ENCODE peak calls at places on chromosomes 16 and 17, in six cellular contexts. Y is GM12878, A is K562, C is SK-N-SH, U is HepG2, Z is H1. V is an unnamed sample.

GRCh38 chr17:21460358-21460757 is 84.2 kb downstream of the KCNJ12 start:
- DNase-seq in Y (no peak), A (no peak), C (no peak), U (no peak), Z (no peak), V (no peak)

GRCh38 chr17:40582328-40582901 is 17.1 kb upstream of the CCR7 start:
- DNase-seq in Y (peak; percentile 99), A (no peak), C (no peak), U (no peak), Z (no peak), V (no peak)

GRCh38 chr16:10921536-10922327 is 20.5 kb downstream of the DEXI start:
- DNase-seq in Y (no peak), A (no peak), C (no peak), U (no peak), Z (no peak), V (no peak)

GRCh38 chr16:78900039-78900811 is 700.3 kb downstream of the MAF start:
- DNase-seq in Y (no peak), A (no peak), C (no peak), U (no peak), Z (no peak), V (no peak)

GRCh38 chr17:17778308-17779014 is 58.3 kb downstream of the SREBF1 start:
- DNase-seq in Y (no peak), A (no peak), C (peak; percentile 68), U (no peak), Z (no peak), V (no peak)

GRCh38 chr16:11949527-11949926 is 7.7 kb upstream of the NPIPB2 start:
- DNase-seq in Y (no peak), A (peak; percentile 58), C (peak; percentile 68), U (peak; percentile 73), Z (peak; percentile 56), V (peak; percentile 62)

GRCh38 chr16:77675464-77676324 is 46.6 kb upstream of the NUDT7 start:
- DNase-seq in Y (peak; percentile 24), A (peak; percentile 66), C (peak; percentile 79), U (peak; percentile 74), Z (peak; percentile 87), V (peak; percentile 41)

GRCh38 chr17:78817123-78817522 is 23.5 kb downstream of the USP36 start:
- DNase-seq in Y (no peak), A (no peak), C (no peak), U (no peak), Z (no peak), V (no peak)

GRCh38 chr16:48047273-48047672 is 108.5 kb downstream of the ABCC12 start:
- DNase-seq in Y (no peak), A (no peak), C (no peak), U (no peak), Z (no peak), V (no peak)

GRCh38 chr17:35147313-35147982 is at the start of gene UNC45B:
- DNase-seq in Y (no peak), A (no peak), C (no peak), U (no peak), Z (no peak), V (no peak)

GRCh38 chr17:66351053-66351452 is 48.6 kb downstream of the PRKCA start:
- DNase-seq in Y (no peak), A (no peak), C (no peak), U (no peak), Z (no peak), V (no peak)

GRCh38 chr17:15247891-15248529 is 17.1 kb downstream of the PMP22 start:
- DNase-seq in Y (no peak), A (no peak), C (no peak), U (no peak), Z (no peak), V (peak; percentile 31)

GRCh38 chr17:16987830-16988601 is 16.1 kb upstream of the TNFRSF13B start:
- DNase-seq in Y (peak; percentile 99), A (peak; percentile 35), C (no peak), U (no peak), Z (no peak), V (peak; percentile 74)

GRCh38 chr17:73658821-73659220 is 14.6 kb upstream of the SDK2 start:
- DNase-seq in Y (no peak), A (no peak), C (no peak), U (no peak), Z (no peak), V (no peak)

GRCh38 chr17:1270210-1271019 is at the start of gene BHLHA9:
- DNase-seq in Y (no peak), A (no peak), C (no peak), U (no peak), Z (no peak), V (no peak)

GRCh38 chr17:50080827-50081226 is 14.3 kb upstream of the PDK2 start:
- DNase-seq in Y (no peak), A (no peak), C (no peak), U (no peak), Z (no peak), V (no peak)

GRCh38 chr17:27492470-27492869 is 36.2 kb downstream of the KSR1 start:
- DNase-seq in Y (no peak), A (no peak), C (no peak), U (no peak), Z (no peak), V (no peak)

GRCh38 chr16:16073884-16074781 is 124.7 kb downstream of the ABCC1 start:
- DNase-seq in Y (no peak), A (no peak), C (no peak), U (peak; percentile 58), Z (peak; percentile 56), V (peak; percentile 23)

GRCh38 chr16:9128346-9129342 is 37.2 kb downstream of the HAPSTR1 start:
- DNase-seq in Y (no peak), A (no peak), C (no peak), U (no peak), Z (peak; percentile 43), V (no peak)

GRCh38 chr17:78556812-78557211 is 20.4 kb downstream of the DNAH17 start:
- DNase-seq in Y (no peak), A (no peak), C (no peak), U (no peak), Z (no peak), V (no peak)

GRCh38 chr17:57984226-57984890 is 3.7 kb downstream of the VEZF1 start:
- DNase-seq in Y (no peak), A (no peak), C (no peak), U (no peak), Z (no peak), V (no peak)

GRCh38 chr17:36196099-36196496 is 460 bp downstream of the CCL3L1 start:
- DNase-seq in Y (no peak), A (no peak), C (no peak), U (no peak), Z (no peak), V (no peak)

GRCh38 chr17:82138511-82138992 is 40.5 kb upstream of the FASN start:
- DNase-seq in Y (no peak), A (no peak), C (peak; percentile 17), U (no peak), Z (no peak), V (no peak)

GRCh38 chr17:80783971-80784370 is 207.7 kb upstream of the CHMP6 start:
- DNase-seq in Y (no peak), A (no peak), C (no peak), U (no peak), Z (no peak), V (no peak)

GRCh38 chr17:77280304-77280910 is 139.6 kb downstream of the SEC14L1 start:
- DNase-seq in Y (no peak), A (no peak), C (peak; percentile 33), U (no peak), Z (peak; percentile 66), V (no peak)

GRCh38 chr17:66713533-66714042 is 121.3 kb upstream of the CACNG5 start:
- DNase-seq in Y (peak; percentile 85), A (no peak), C (no peak), U (no peak), Z (no peak), V (no peak)

GRCh38 chr16:10979717-10980601 is 35.6 kb downstream of the CLEC16A start:
- DNase-seq in Y (no peak), A (no peak), C (no peak), U (peak; percentile 86), Z (no peak), V (no peak)

DNA sequence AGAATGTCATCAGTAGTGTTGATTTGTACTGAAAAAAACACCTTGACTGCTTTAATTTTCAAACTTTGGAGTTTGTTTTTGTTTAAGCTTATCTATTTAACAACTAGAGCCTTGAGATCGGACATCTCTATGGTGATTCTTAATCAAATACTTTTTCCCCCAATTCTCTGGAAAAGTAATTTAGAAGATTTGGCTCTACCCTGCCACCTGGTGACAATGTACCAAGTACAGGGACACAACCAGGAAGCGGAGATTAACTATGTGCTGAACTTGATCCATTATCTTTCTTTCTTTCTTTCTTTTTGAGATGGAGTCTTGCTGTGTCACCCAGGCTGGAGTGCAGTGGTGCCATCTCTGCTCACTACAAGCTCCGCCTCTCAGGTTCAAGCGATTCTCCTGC is 30.8 kb downstream of the USP43 start:
- DNase-seq in Y (no peak), A (no peak), C (no peak), U (peak; percentile 8), Z (no peak), V (no peak)
- TF ChIP-seq RAD21 in Y (no peak), A (no peak), C (no peak), U (peak; percentile 19), Z (peak; percentile 51), V (peak; percentile 35)

DNA sequence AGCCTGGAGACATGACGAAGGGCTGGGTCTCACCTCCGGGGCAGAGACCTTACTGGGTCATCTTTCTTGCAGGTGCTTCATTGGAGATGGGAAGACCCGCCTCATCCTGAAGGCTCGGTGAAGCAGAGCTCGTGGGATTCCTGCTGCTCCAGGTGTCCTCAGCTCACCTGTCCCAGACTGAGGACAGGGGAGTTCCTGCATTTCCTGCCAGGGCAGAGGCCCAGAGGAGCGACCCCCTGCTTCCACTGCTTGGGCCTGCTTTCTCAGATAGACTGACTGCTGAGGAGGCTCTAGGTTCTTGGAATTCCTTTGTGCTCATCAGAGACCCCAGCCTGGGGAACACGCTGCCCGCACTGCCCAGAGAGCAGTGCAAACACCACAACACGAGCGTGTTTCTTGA is 11.6 kb downstream of the AQP8 start:
- DNase-seq in Y (no peak), A (no peak), C (no peak), U (no peak), Z (no peak), V (no peak)
- TF ChIP-seq EP300 in Y (no peak), A (no peak), C (no peak), U (no peak), Z (no peak), V (no peak)

DNA sequence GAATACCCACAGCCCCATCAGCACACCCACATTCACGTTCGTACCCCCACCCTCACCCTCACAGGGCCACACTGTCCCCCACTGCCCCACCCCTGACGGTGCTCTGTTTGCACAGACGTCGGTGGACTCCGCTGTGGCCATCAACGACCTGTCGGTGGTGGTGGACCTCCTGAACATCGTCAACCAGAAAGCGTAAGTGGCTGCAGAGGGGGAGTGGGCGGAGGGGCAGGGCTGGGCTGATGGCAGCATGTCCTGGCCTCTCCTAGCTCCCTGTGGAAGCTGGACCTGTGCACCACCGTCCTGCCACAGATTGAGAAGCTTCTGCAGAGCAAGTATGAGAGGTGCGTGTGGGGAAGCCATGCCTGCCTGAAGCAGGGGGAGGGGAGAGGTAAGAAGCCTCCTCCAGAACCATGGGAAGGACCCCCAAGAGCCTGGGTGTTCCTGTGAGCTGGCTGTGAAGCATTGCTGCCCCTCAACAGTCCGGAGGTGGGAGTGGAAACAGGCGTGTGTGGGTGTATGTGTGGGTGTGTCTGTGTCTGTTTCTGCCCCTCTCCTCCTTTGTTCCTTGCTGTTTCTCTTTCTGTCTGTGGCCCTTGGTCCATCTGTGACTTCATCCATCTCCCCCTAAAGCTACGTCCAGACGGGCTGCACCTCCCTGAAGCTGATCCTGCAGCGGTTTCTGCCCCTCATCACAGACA is 20.3 kb downstream of the KATNB1 start:
- DNase-seq in Y (no peak), A (no peak), C (no peak), U (no peak), Z (no peak), V (no peak)
- TF ChIP-seq RAD21 in Y (no peak), A (no peak), C (no peak), U (no peak), Z (no peak), V (no peak)

GRCh38 chr16:82562183-82562677 is 64.5 kb upstream of the CDH13 start:
- DNase-seq in Y (no peak), A (no peak), C (no peak), U (no peak), Z (no peak), V (no peak)
- TF ChIP-seq EP300 in Y (no peak), A (no peak), C (no peak), U (no peak), Z (no peak), V (no peak)

V was measured in A549.